ENCODE peak calls at places on chromosomes 11 and 22, in ten cellular contexts. S is stomach, Y is transverse colon, A is Panc1, P is HL-60, G is GM23338, F is SK-N-MC, D is GM12878, V is GM12891, Q is vagina. H is an unnamed sample.
A peak's percentile ranks its signal among the peaks of the same experiment; 100 is the strongest.

GRCh38 chr11:19079643-19080440 is 19.3 kb upstream of the MRGPRX2 start:
- DNase-seq in S (no peak), Y (no peak), A (no peak), P (no peak), G (no peak), F (no peak), D (no peak), V (no peak), Q (no peak), H (no peak)

GRCh38 chr11:34002420-34002819 is 49.1 kb upstream of the CAPRIN1 start:
- DNase-seq in S (peak; percentile 57), Y (peak; percentile 58), A (no peak), P (no peak), G (no peak), F (no peak), D (no peak), V (no peak), Q (no peak), H (no peak)

GRCh38 chr22:36010090-36010489 is 18.5 kb downstream of the RBFOX2 start:
- DNase-seq in S (no peak), Y (no peak), A (no peak), P (no peak), G (peak; percentile 88), F (no peak), D (no peak), V (no peak), Q (no peak), H (no peak)

GRCh38 chr22:42294034-42294985 is 23.9 kb upstream of the TCF20 start:
- DNase-seq in S (peak; percentile 38), Y (peak; percentile 64), A (no peak), P (no peak), G (peak; percentile 92), F (peak; percentile 58), D (no peak), V (no peak), Q (no peak), H (no peak)

GRCh38 chr22:35727436-35727835 is 9.8 kb downstream of the APOL5 start:
- DNase-seq in S (peak; percentile 24), Y (no peak), A (no peak), P (no peak), G (no peak), F (no peak), D (no peak), V (no peak), Q (no peak), H (no peak)

GRCh38 chr11:6455070-6455469 is 14.3 kb upstream of the HPX start:
- DNase-seq in S (no peak), Y (no peak), A (no peak), P (no peak), G (no peak), F (no peak), D (no peak), V (no peak), Q (no peak), H (no peak)

GRCh38 chr11:102109896-102110760 is at the start of gene YAP1:
- DNase-seq in S (peak; percentile 88), Y (peak; percentile 89), A (peak; percentile 54), P (peak; percentile 57), G (peak; percentile 95), F (no peak), D (no peak), V (peak; percentile 46), Q (no peak), H (peak; percentile 92)

GRCh38 chr11:28168718-28169117 is 60.5 kb downstream of the METTL15 start:
- DNase-seq in S (no peak), Y (no peak), A (no peak), P (no peak), G (no peak), F (no peak), D (no peak), V (no peak), Q (no peak), H (no peak)

GRCh38 chr11:78363018-78363619 is 54.5 kb downstream of the GAB2 start:
- DNase-seq in S (no peak), Y (no peak), A (no peak), P (no peak), G (no peak), F (no peak), D (no peak), V (no peak), Q (no peak), H (no peak)

GRCh38 chr11:11538277-11538960 is 83.4 kb downstream of the GALNT18 start:
- DNase-seq in S (no peak), Y (no peak), A (no peak), P (no peak), G (no peak), F (no peak), D (no peak), V (no peak), Q (no peak), H (no peak)

GRCh38 chr11:57391546-57391945 is 1.1 kb upstream of the PRG2 start:
- DNase-seq in S (no peak), Y (no peak), A (no peak), P (no peak), G (no peak), F (no peak), D (no peak), V (no peak), Q (no peak), H (no peak)

GRCh38 chr11:2647953-2648352 is 51.8 kb downstream of the KCNQ1OT1 start:
- DNase-seq in S (no peak), Y (no peak), A (no peak), P (no peak), G (no peak), F (no peak), D (no peak), V (no peak), Q (no peak), H (no peak)

DNA sequence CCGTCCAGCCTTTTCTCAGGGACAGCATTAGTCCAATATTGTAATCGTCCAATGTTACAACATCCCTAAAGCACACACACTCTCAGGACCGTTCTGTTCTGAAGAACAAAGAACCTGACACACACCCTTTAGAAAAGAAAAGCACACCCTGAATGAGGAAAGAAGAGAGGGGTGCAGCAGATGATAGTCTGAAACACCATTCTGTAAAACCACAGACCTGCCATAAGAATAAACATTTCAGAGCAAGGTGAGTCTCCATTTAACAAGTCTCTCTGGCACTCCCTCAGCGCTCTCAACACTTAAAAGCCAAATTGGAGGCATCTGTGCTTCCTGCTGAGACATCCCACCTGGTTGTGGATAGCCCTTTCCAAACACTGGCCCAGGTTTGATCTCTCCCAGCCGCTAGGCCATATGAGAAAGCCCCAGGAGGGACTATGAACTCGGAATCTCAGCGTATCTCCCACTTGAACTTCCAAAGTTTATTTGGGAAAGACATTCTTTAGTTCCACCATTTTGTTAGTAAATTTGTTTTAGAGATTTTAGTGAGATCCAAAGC is 36.3 kb downstream of the ETS1 start:
- DNase-seq in S (no peak), Y (no peak), A (no peak), P (no peak), G (no peak), F (no peak), D (no peak), V (no peak), Q (no peak), H (no peak)
- TF ChIP-seq POLR2AphosphoS5 in S (no peak), Y (no peak), A (no peak), P (no peak), G (no peak), F (no peak), D (no peak), V (no peak), Q (no peak), H (no peak)

DNA sequence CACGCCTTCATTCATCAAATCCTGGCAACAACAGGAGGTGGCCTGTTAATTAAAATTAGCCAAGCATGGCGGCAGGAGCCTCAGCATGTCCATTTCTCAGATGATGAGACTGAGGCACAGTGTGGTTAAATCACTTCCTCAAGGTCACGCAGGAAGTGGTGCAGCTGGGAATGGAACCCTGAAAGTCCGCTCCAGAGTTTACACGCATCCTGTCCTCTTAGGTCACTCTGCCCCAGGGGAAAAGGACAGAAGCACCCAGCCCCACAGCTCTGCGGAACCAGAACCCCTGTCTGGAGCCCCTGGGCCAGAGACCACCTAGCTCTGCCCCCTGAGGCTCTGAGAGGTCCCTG is 19.6 kb downstream of the RPL3 start:
- DNase-seq in S (no peak), Y (peak; percentile 25), A (no peak), P (no peak), G (peak; percentile 52), F (no peak), D (peak; percentile 48), V (no peak), Q (no peak), H (no peak)
- TF ChIP-seq POLR2AphosphoS5 in S (no peak), Y (no peak), A (no peak), P (no peak), G (no peak), F (no peak), D (no peak), V (no peak), Q (no peak), H (no peak)

GRCh38 chr11:107963091-107963490 is 34.8 kb downstream of the RAB39A start:
- DNase-seq in S (no peak), Y (no peak), A (no peak), P (no peak), G (no peak), F (no peak), D (no peak), V (no peak), Q (no peak), H (no peak)
- TF ChIP-seq POLR2AphosphoS5 in S (no peak), Y (no peak), A (no peak), P (no peak), G (no peak), F (no peak), D (no peak), V (no peak), Q (no peak), H (no peak)

GRCh38 chr22:22836635-22837034 is 51.0 kb upstream of the IGLL5 start:
- DNase-seq in S (no peak), Y (no peak), A (no peak), P (no peak), G (no peak), F (no peak), D (no peak), V (no peak), Q (no peak), H (no peak)

GRCh38 chr22:22834204-22834603 is 53.4 kb upstream of the IGLL5 start:
- DNase-seq in S (no peak), Y (no peak), A (no peak), P (no peak), G (no peak), F (no peak), D (no peak), V (no peak), Q (peak; percentile 49), H (no peak)

GRCh38 chr22:22834783-22835182 is 52.8 kb upstream of the IGLL5 start:
- DNase-seq in S (no peak), Y (no peak), A (no peak), P (no peak), G (no peak), F (no peak), D (no peak), V (no peak), Q (peak; percentile 77), H (no peak)

GRCh38 chr22:22835242-22835641 is 52.4 kb upstream of the IGLL5 start:
- DNase-seq in S (no peak), Y (no peak), A (no peak), P (no peak), G (no peak), F (no peak), D (no peak), V (no peak), Q (peak; percentile 46), H (peak; percentile 20)

DNA sequence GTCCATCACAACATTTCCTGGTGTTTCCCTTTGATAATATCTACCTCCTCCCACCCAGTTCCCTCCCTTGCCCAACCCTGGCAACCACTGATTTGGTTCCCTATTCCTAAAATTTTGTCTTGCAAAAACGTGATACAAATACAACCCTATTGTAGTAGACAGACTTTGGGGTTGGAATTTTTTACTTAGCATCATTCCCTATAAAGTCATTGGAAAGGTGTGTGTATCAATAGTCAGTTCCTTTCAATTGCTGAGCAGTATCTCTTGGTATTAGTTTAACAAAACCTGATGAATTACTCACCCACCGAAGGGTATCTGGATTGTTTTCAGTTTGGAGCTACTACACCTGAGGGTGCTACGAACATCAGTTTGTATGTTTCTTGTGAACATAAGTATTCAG is 51.7 kb upstream of the IGLL5 start:
- DNase-seq in S (no peak), Y (no peak), A (no peak), P (no peak), G (no peak), F (no peak), D (no peak), V (no peak), Q (no peak), H (no peak)
- TF ChIP-seq POLR2AphosphoS5 in S (no peak), Y (no peak), A (no peak), P (no peak), G (no peak), F (no peak), D (no peak), V (no peak), Q (no peak), H (no peak)